ENCODE peak calls at places on chromosomes 11 and 22, in six cellular contexts. E is IMR-90, K is H9, Z is trophoblast cell, Y is H1, D is mesenchymal stem cell. X is an unnamed sample.

GRCh38 chr11:72721689-72722049 is 30.5 kb downstream of the ARAP1 start:
- DNase-seq in E (no peak), K (no peak), Z (peak), Y (no peak), D (no peak), X (no peak)

GRCh38 chr11:83521647-83522596 is 235.8 kb upstream of the CCDC90B start:
- DNase-seq in E (peak), K (peak), Z (no peak), Y (no peak), D (peak), X (no peak)

GRCh38 chr22:24093855-24094254 is 82.8 kb downstream of the CABIN1 start:
- DNase-seq in E (no peak), K (no peak), Z (no peak), Y (no peak), D (no peak), X (no peak)

GRCh38 chr11:60594998-60595637 is 79.9 kb downstream of the MS4A13 start:
- DNase-seq in E (no peak), K (no peak), Z (no peak), Y (no peak), D (no peak), X (no peak)

GRCh38 chr11:43316451-43316850 is 4.7 kb downstream of the API5 start:
- DNase-seq in E (peak), K (no peak), Z (no peak), Y (no peak), D (peak), X (no peak)

GRCh38 chr11:12088047-12088481 is 22.3 kb upstream of the MICAL2 start:
- DNase-seq in E (peak), K (no peak), Z (peak), Y (no peak), D (peak), X (no peak)

GRCh38 chr11:45672593-45672992 is 7.2 kb upstream of the CHST1 start:
- DNase-seq in E (no peak), K (no peak), Z (no peak), Y (no peak), D (no peak), X (no peak)

GRCh38 chr11:114571712-114572111 is 12.0 kb upstream of the NXPE1 start:
- DNase-seq in E (no peak), K (peak), Z (no peak), Y (no peak), D (no peak), X (no peak)

GRCh38 chr22:32971252-32971651 is 86.9 kb downstream of the SYN3 start:
- DNase-seq in E (no peak), K (no peak), Z (no peak), Y (no peak), D (no peak), X (no peak)

GRCh38 chr11:134504146-134504905 is 92.3 kb upstream of the B3GAT1 start:
- DNase-seq in E (no peak), K (no peak), Z (no peak), Y (no peak), D (no peak), X (no peak)

GRCh38 chr11:12914401-12914912 is 94.7 kb upstream of the RASSF10 start:
- DNase-seq in E (peak), K (peak), Z (peak), Y (peak), D (peak), X (peak)

GRCh38 chr22:17120711-17121234 is 387 bp downstream of the TMEM121B start:
- DNase-seq in E (no peak), K (no peak), Z (no peak), Y (no peak), D (no peak), X (peak)

GRCh38 chr11:65777821-65778361 is 2.9 kb downstream of the AP5B1 start:
- DNase-seq in E (no peak), K (no peak), Z (no peak), Y (no peak), D (no peak), X (no peak)

GRCh38 chr22:20324139-20324516 is 4.3 kb upstream of the DGCR6L start:
- DNase-seq in E (no peak), K (peak), Z (no peak), Y (no peak), D (no peak), X (no peak)

GRCh38 chr11:28585007-28585406 is 476.8 kb downstream of the METTL15 start:
- DNase-seq in E (peak), K (no peak), Z (no peak), Y (no peak), D (peak), X (no peak)

GRCh38 chr22:44827666-44828065 is 75.3 kb downstream of the ARHGAP8 start:
- DNase-seq in E (no peak), K (no peak), Z (no peak), Y (no peak), D (no peak), X (no peak)

GRCh38 chr22:41092023-41092817 is at the start of gene EP300:
- DNase-seq in E (peak), K (peak), Z (peak), Y (no peak), D (peak), X (peak)

GRCh38 chr11:75313457-75314272 is 37.8 kb downstream of the ARRB1 start:
- DNase-seq in E (peak), K (no peak), Z (no peak), Y (no peak), D (peak), X (no peak)

GRCh38 chr11:66713746-66714480 is 15.1 kb downstream of the SPTBN2 start:
- DNase-seq in E (no peak), K (no peak), Z (no peak), Y (no peak), D (no peak), X (no peak)

GRCh38 chr11:103897156-103897555 is 139.3 kb upstream of the DDI1 start:
- DNase-seq in E (peak), K (no peak), Z (no peak), Y (no peak), D (peak), X (no peak)

GRCh38 chr11:69122642-69123431 is 32.9 kb upstream of the SMIM38 start:
- DNase-seq in E (peak), K (peak), Z (peak), Y (peak), D (peak), X (peak)

GRCh38 chr11:88117281-88117858 is 57.9 kb downstream of the RAB38 start:
- DNase-seq in E (no peak), K (no peak), Z (no peak), Y (no peak), D (no peak), X (no peak)
- H3K4ac ChIP-seq in E (no peak), K (no peak), Z (no peak), Y (no peak), D (no peak), X (no peak)

DNA sequence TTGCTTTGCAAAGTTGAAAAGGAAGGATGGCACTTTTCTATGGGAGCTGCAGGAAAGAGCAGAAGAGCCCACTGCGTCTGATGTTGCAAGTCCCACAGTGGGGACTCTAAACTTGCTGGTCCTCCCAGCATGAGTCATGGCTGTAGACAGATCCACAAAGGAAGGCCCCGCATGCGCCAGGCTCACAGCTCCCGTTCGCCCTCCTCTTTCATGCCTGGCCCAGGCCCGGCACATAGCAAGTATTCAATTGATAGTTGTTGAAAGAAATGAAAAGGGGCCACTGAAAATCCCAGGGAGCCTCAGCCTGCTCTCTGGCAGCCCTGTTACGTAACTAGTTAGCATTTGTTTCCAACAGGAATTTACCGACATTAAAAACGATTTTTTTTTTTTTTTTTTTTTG is 18.9 kb downstream of the AP1B1 start:
- DNase-seq in E (peak), K (peak), Z (peak), Y (peak), D (peak), X (peak)
- H3K14ac ChIP-seq in E (no peak), K (no peak), Z (no peak), Y (no peak), D (no peak), X (no peak)

DNA sequence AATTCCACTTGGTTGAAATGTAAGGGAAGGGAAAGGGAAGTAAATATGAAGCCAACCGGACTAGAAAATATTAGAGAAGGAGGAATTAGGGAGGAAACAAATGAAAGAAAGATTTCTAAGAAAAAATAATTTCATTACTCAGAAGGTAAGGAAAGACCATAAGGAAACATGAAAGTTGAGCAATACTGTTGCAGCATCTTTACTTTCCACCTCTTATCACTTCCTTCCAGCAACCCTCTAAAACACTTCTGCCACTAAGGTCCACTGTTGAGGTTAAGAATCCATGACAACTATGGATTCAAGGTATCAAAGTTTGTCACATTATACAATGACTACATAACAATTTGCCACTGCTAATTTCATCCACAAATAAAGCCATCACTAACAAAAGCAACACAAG is 308.6 kb downstream of the DLG2 start:
- DNase-seq in E (no peak), K (no peak), Z (no peak), Y (no peak), D (no peak), X (no peak)
- H3K4me2 ChIP-seq in E (no peak), K (no peak), Z (no peak), Y (no peak), D (no peak), X (no peak)

GRCh38 chr11:62882811-62883496 is 2.3 kb downstream of the SLC3A2 start:
- DNase-seq in E (no peak), K (no peak), Z (no peak), Y (no peak), D (no peak), X (no peak)

GRCh38 chr11:62880231-62880802 is 379 bp upstream of the SLC3A2 start:
- DNase-seq in E (peak), K (no peak), Z (peak), Y (no peak), D (peak), X (no peak)

GRCh38 chr11:62882428-62882742 is 1.7 kb downstream of the SLC3A2 start:
- DNase-seq in E (no peak), K (no peak), Z (no peak), Y (no peak), D (no peak), X (no peak)

GRCh38 chr11:62880803-62881578 is at the start of gene SLC3A2:
- DNase-seq in E (peak), K (peak), Z (peak), Y (peak), D (peak), X (peak)

GRCh38 chr11:62881579-62882427 is 1.1 kb downstream of the SLC3A2 start:
- DNase-seq in E (peak), K (no peak), Z (peak), Y (peak), D (peak), X (no peak)
- H3K4ac ChIP-seq in E (peak), K (peak), Z (peak), Y (peak), D (peak), X (no peak)

GRCh38 chr11:16223558-16223957 is 132.8 kb downstream of the SOX6 start:
- DNase-seq in E (no peak), K (no peak), Z (no peak), Y (no peak), D (no peak), X (no peak)
- H3K14ac ChIP-seq in E (no peak), K (no peak), Z (no peak), Y (no peak), D (no peak), X (no peak)